ENCODE peak calls at places on chromosomes 6 and 20, in four cellular contexts. T, Y, W and A are unnamed samples.

GRCh38 chr6:17885889-17886576 is 101.4 kb downstream of the KIF13A start:
- DNase-seq in T (no peak), Y (no peak), W (peak; percentile 25), A (no peak)

GRCh38 chr6:7727150-7727950 is 1.5 kb downstream of the BMP6 start:
- DNase-seq in T (peak; percentile 53), Y (peak; percentile 7), W (no peak), A (no peak)

GRCh38 chr6:100462396-100462795 is 2.3 kb downstream of the SIM1 start:
- DNase-seq in T (peak; percentile 16), Y (no peak), W (no peak), A (no peak)

GRCh38 chr6:6730831-6731230 is 142.3 kb downstream of the LY86 start:
- DNase-seq in T (peak; percentile 96), Y (peak; percentile 71), W (peak; percentile 94), A (no peak)

GRCh38 chr6:158222066-158222465 is 53.9 kb downstream of the GTF2H5 start:
- DNase-seq in T (no peak), Y (no peak), W (no peak), A (no peak)

GRCh38 chr20:23048283-23049200 is 930 bp downstream of the THBD start:
- DNase-seq in T (peak; percentile 78), Y (peak; percentile 55), W (peak; percentile 1), A (no peak)

GRCh38 chr6:132715204-132715603 is 1.3 kb upstream of the VNN1 start:
- DNase-seq in T (peak; percentile 87), Y (peak; percentile 72), W (peak; percentile 76), A (peak; percentile 13)

GRCh38 chr6:25229671-25230321 is 49.4 kb upstream of the CARMIL1 start:
- DNase-seq in T (peak; percentile 73), Y (peak; percentile 74), W (peak; percentile 59), A (no peak)

GRCh38 chr20:18019068-18019467 is 38.6 kb downstream of the OVOL2 start:
- DNase-seq in T (peak; percentile 42), Y (peak; percentile 23), W (peak; percentile 4), A (peak; percentile 27)

GRCh38 chr6:154969796-154970195 is 25.3 kb upstream of the TIAM2 start:
- DNase-seq in T (no peak), Y (no peak), W (no peak), A (no peak)

GRCh38 chr6:29980501-29980900 is 38.2 kb downstream of the HLA-A start:
- DNase-seq in T (no peak), Y (no peak), W (no peak), A (no peak)

GRCh38 chr6:125363010-125363359 is 61.2 kb upstream of the HDDC2 start:
- DNase-seq in T (peak; percentile 58), Y (peak; percentile 44), W (peak; percentile 42), A (peak; percentile 66)

GRCh38 chr6:46990031-46990644 is 52.0 kb downstream of the ADGRF1 start:
- DNase-seq in T (no peak), Y (peak; percentile 49), W (no peak), A (no peak)

GRCh38 chr6:154229796-154230195 is 126.8 kb downstream of the IPCEF1 start:
- DNase-seq in T (no peak), Y (no peak), W (no peak), A (no peak)

GRCh38 chr6:130136803-130137202 is 85.9 kb downstream of the SAMD3 start:
- DNase-seq in T (no peak), Y (no peak), W (peak; percentile 75), A (no peak)

GRCh38 chr6:41199427-41200246 is 1.3 kb downstream of the TREML2 start:
- DNase-seq in T (no peak), Y (no peak), W (no peak), A (no peak)

GRCh38 chr20:36572701-36573102 is 695 bp upstream of the TGIF2 start:
- DNase-seq in T (peak; percentile 48), Y (no peak), W (peak; percentile 51), A (no peak)

GRCh38 chr6:35391240-35391968 is 49.0 kb downstream of the PPARD start:
- DNase-seq in T (peak; percentile 92), Y (peak; percentile 99), W (peak; percentile 97), A (no peak)

GRCh38 chr20:38034961-38035360 is 1.4 kb downstream of the RPRD1B start:
- DNase-seq in T (peak; percentile 51), Y (peak; percentile 29), W (no peak), A (no peak)

GRCh38 chr6:1817033-1817761 is 207.5 kb downstream of the FOXC1 start:
- DNase-seq in T (peak; percentile 52), Y (no peak), W (peak; percentile 70), A (no peak)

GRCh38 chr6:153131037-153131981 is at the start of gene RGS17:
- DNase-seq in T (peak; percentile 81), Y (peak; percentile 49), W (peak; percentile 73), A (peak; percentile 50)
- H3K9ac ChIP-seq in T (peak within 1 kb of the TSS; percentile 35), Y (peak within 1 kb of the TSS; percentile 50), W (peak within 1 kb of the TSS; percentile 65), A (peak within 1 kb of the TSS; percentile 74)

DNA sequence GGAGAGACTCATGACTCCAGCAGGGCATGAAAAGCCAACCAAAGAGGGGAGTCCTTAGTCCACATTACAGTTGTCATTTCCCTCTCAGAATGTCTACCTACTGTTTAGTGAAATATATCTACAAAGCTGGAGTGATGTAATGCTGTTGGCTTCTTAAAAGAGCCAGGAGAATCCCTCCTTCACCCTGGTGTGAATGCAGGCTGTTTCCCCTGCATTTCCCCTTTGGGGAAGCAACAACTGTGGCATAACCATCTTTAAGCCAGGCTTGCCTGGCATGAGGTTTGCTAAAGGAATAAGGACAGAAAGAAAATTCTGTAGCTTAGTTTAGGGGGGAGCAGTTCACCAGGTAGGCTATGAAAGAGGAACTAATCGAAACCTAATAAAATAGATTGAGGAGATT is 129.5 kb downstream of the CRYBG1 start:
- DNase-seq in T (no peak), Y (no peak), W (no peak), A (no peak)
- H3K9ac ChIP-seq in T (no peak overlapping the region), Y (no peak overlapping the region), W (no peak overlapping the region), A (no peak overlapping the region)

GRCh38 chr6:53547166-53547814 is 2.4 kb upstream of the GCLC start:
- DNase-seq in T (no peak), Y (no peak), W (no peak), A (no peak)
- H3K9ac ChIP-seq in T (peak overlapping the region; percentile 80), Y (peak overlapping the region; percentile 18), W (peak overlapping the region; percentile 55), A (peak overlapping the region; percentile 70)

GRCh38 chr6:57262901-57263694 is 41.0 kb upstream of the RAB23 start:
- DNase-seq in T (peak; percentile 97), Y (peak; percentile 78), W (peak; percentile 98), A (no peak)
- H3K9ac ChIP-seq in T (peak overlapping the region; percentile 70), Y (no peak overlapping the region), W (peak overlapping the region; percentile 77), A (no peak overlapping the region)